ENCODE peak calls at places on chromosomes 6 and 20, in nine cellular contexts. M is NT2/D1, Z is SW 1271, U is NCI-H345, N is T47D, A is posterior cingulate gyrus, B is amygdala, C is AG08396, X is ELR. W is an unnamed sample.

GRCh38 chr6:125918681-125919566 is 37.6 kb upstream of the HINT3 start:
- DNase-seq in M (no peak), Z (no peak), U (no peak), N (no peak), A (no peak), B (no peak), C (peak; percentile 35), X (peak; percentile 83), W (no peak)

GRCh38 chr6:83083476-83083875 is 16.0 kb downstream of the DOP1A start:
- DNase-seq in M (no peak), Z (no peak), U (no peak), N (no peak), A (no peak), B (no peak), C (no peak), X (no peak), W (no peak)

GRCh38 chr6:170456334-170456733 is 96.8 kb downstream of the PSMB1 start:
- DNase-seq in M (no peak), Z (no peak), U (no peak), N (no peak), A (no peak), B (no peak), C (no peak), X (peak; percentile 19), W (no peak)

GRCh38 chr6:111802720-111803119 is 70.5 kb downstream of the FYN start:
- DNase-seq in M (no peak), Z (no peak), U (no peak), N (no peak), A (no peak), B (no peak), C (no peak), X (no peak), W (no peak)

GRCh38 chr20:40568200-40568599 is 120.8 kb downstream of the MAFB start:
- DNase-seq in M (no peak), Z (no peak), U (no peak), N (no peak), A (no peak), B (no peak), C (no peak), X (no peak), W (no peak)

GRCh38 chr6:133456934-133457333 is 215.8 kb downstream of the EYA4 start:
- DNase-seq in M (no peak), Z (no peak), U (no peak), N (no peak), A (no peak), B (no peak), C (no peak), X (no peak), W (no peak)

GRCh38 chr20:8367679-8368078 is 235.6 kb downstream of the PLCB1 start:
- DNase-seq in M (no peak), Z (no peak), U (no peak), N (no peak), A (no peak), B (no peak), C (no peak), X (no peak), W (no peak)

GRCh38 chr6:124203106-124203811 is 399.6 kb downstream of the NKAIN2 start:
- DNase-seq in M (no peak), Z (no peak), U (no peak), N (no peak), A (no peak), B (no peak), C (no peak), X (no peak), W (no peak)

W was measured in hypothalamus.